ENCODE peak calls at places on chromosomes 2 and 18, in eight cellular contexts. K is HTR-8/SVneo; M is T-helper 1 cell; N is RKO; U is GM03348; J is GM23248; S is right lobe of liver; O is activated T-cell treated with anti-CD3 and anti-CD28 coated beads, Interleukin-2, amount 50 U/mL, for 4 hours. L is an unnamed sample.

GRCh38 chr2:147451902-147452515 is 392.8 kb upstream of the ACVR2A start:
- DNase-seq in K (no peak), M (no peak), N (no peak), U (no peak), J (no peak), S (no peak), O (no peak), L (no peak)

GRCh38 chr2:60295591-60295962 is 257.9 kb downstream of the BCL11A start:
- DNase-seq in K (no peak), M (no peak), N (no peak), U (no peak), J (no peak), S (no peak), O (no peak), L (no peak)

GRCh38 chr2:49002750-49003149 is 151.6 kb downstream of the FSHR start:
- DNase-seq in K (no peak), M (no peak), N (no peak), U (no peak), J (peak; percentile 30), S (no peak), O (no peak), L (no peak)

GRCh38 chr18:23689616-23690504 is 607 bp downstream of the LAMA3 start:
- DNase-seq in K (no peak), M (no peak), N (no peak), U (no peak), J (no peak), S (peak; percentile 53), O (no peak), L (no peak)

GRCh38 chr2:170814551-170815245 is 2.0 kb upstream of the GAD1 start:
- DNase-seq in K (no peak), M (no peak), N (no peak), U (no peak), J (no peak), S (no peak), O (no peak), L (no peak)

GRCh38 chr2:66575625-66576371 is 140.9 kb downstream of the MEIS1 start:
- DNase-seq in K (peak; percentile 25), M (no peak), N (no peak), U (peak; percentile 55), J (peak; percentile 68), S (peak; percentile 48), O (no peak), L (no peak)

GRCh38 chr2:212777020-212777491 is 238.5 kb upstream of the ERBB4 start:
- DNase-seq in K (peak; percentile 10), M (no peak), N (peak; percentile 48), U (peak; percentile 37), J (peak; percentile 66), S (no peak), O (no peak), L (peak; percentile 17)

GRCh38 chr2:154194917-154195643 is 323.4 kb downstream of the GALNT13 start:
- DNase-seq in K (peak; percentile 10), M (no peak), N (no peak), U (no peak), J (no peak), S (no peak), O (no peak), L (no peak)

GRCh38 chr2:30149513-30149912 is 2.7 kb downstream of the YPEL5 start:
- DNase-seq in K (no peak), M (no peak), N (no peak), U (no peak), J (peak; percentile 27), S (no peak), O (no peak), L (no peak)

GRCh38 chr2:219752731-219753130 is 125.3 kb downstream of the SLC4A3 start:
- DNase-seq in K (no peak), M (no peak), N (no peak), U (no peak), J (peak; percentile 16), S (no peak), O (no peak), L (no peak)

GRCh38 chr2:228545749-228546148 is 364.3 kb upstream of the SPHKAP start:
- DNase-seq in K (no peak), M (no peak), N (no peak), U (peak; percentile 45), J (peak; percentile 29), S (no peak), O (no peak), L (no peak)

GRCh38 chr2:119512946-119513345 is 11.3 kb downstream of the SCTR start:
- DNase-seq in K (no peak), M (no peak), N (no peak), U (no peak), J (no peak), S (no peak), O (no peak), L (no peak)

GRCh38 chr2:230360028-230360427 is 33.0 kb downstream of the SP140L start:
- DNase-seq in K (no peak), M (no peak), N (no peak), U (no peak), J (no peak), S (no peak), O (no peak), L (no peak)

GRCh38 chr18:76380791-76381405 is 114.1 kb downstream of the ZNF516 start:
- DNase-seq in K (no peak), M (no peak), N (no peak), U (peak; percentile 36), J (peak; percentile 40), S (no peak), O (no peak), L (no peak)

GRCh38 chr18:41391616-41392610 is 563.1 kb upstream of the PIK3C3 start:
- DNase-seq in K (peak; percentile 13), M (no peak), N (peak; percentile 75), U (peak; percentile 58), J (peak; percentile 80), S (peak; percentile 46), O (no peak), L (no peak)

GRCh38 chr18:57776354-57776753 is 26.8 kb downstream of the ATP8B1 start:
- DNase-seq in K (no peak), M (no peak), N (no peak), U (no peak), J (no peak), S (no peak), O (no peak), L (no peak)

GRCh38 chr2:178473931-178474330 is 4.5 kb downstream of the FKBP7 start:
- DNase-seq in K (no peak), M (no peak), N (no peak), U (no peak), J (peak; percentile 48), S (no peak), O (no peak), L (peak; percentile 30)

GRCh38 chr18:2971741-2972552 is 41.0 kb downstream of the LPIN2 start:
- DNase-seq in K (no peak), M (peak; percentile 54), N (no peak), U (peak; percentile 33), J (peak; percentile 75), S (no peak), O (peak; percentile 64), L (no peak)

GRCh38 chr18:37665346-37665745 is 99.7 kb upstream of the CELF4 start:
- DNase-seq in K (no peak), M (no peak), N (no peak), U (no peak), J (no peak), S (no peak), O (no peak), L (no peak)

GRCh38 chr2:184444217-184444616 is 154.1 kb upstream of the ZNF804A start:
- DNase-seq in K (no peak), M (no peak), N (no peak), U (no peak), J (no peak), S (no peak), O (no peak), L (no peak)

GRCh38 chr2:11710632-11711381 is 35.6 kb upstream of the LPIN1 start:
- DNase-seq in K (no peak), M (no peak), N (no peak), U (no peak), J (no peak), S (no peak), O (no peak), L (peak; percentile 77)

GRCh38 chr2:27866237-27866636 is 23.9 kb downstream of the RBKS start:
- DNase-seq in K (no peak), M (no peak), N (no peak), U (no peak), J (no peak), S (no peak), O (no peak), L (no peak)

GRCh38 chr2:101776172-101777043 is 78.9 kb downstream of the MAP4K4 start:
- DNase-seq in K (no peak), M (no peak), N (no peak), U (no peak), J (no peak), S (no peak), O (no peak), L (no peak)

GRCh38 chr18:23302852-23303527 is 150.1 kb upstream of the RIOK3 start:
- DNase-seq in K (no peak), M (no peak), N (no peak), U (peak; percentile 65), J (peak; percentile 89), S (no peak), O (no peak), L (peak; percentile 89)

GRCh38 chr2:170892391-170892951 is 36.6 kb upstream of the GORASP2 start:
- DNase-seq in K (no peak), M (no peak), N (no peak), U (no peak), J (no peak), S (no peak), O (no peak), L (no peak)

GRCh38 chr2:168849610-168850009 is 40.6 kb downstream of the SPC25 start:
- DNase-seq in K (peak; percentile 20), M (no peak), N (peak; percentile 8), U (peak; percentile 16), J (peak; percentile 18), S (peak; percentile 77), O (no peak), L (peak; percentile 4)

GRCh38 chr2:180196419-180196977 is 189.4 kb upstream of the CWC22 start:
- DNase-seq in K (no peak), M (no peak), N (peak; percentile 27), U (no peak), J (peak; percentile 6), S (no peak), O (no peak), L (no peak)

GRCh38 chr18:48038636-48039035 is 108.2 kb upstream of the SMAD2 start:
- DNase-seq in K (no peak), M (no peak), N (no peak), U (no peak), J (no peak), S (no peak), O (no peak), L (no peak)

GRCh38 chr2:186612555-186613440 is 22.9 kb downstream of the ITGAV start:
- DNase-seq in K (no peak), M (no peak), N (no peak), U (no peak), J (no peak), S (no peak), O (no peak), L (no peak)

GRCh38 chr2:105843797-105844374 is 99.2 kb downstream of the NCK2 start:
- DNase-seq in K (no peak), M (no peak), N (no peak), U (no peak), J (no peak), S (no peak), O (no peak), L (no peak)

GRCh38 chr2:113098061-113098460 is 29.3 kb upstream of the IL1RN start:
- DNase-seq in K (no peak), M (no peak), N (no peak), U (no peak), J (no peak), S (no peak), O (no peak), L (no peak)

GRCh38 chr2:151241224-151241623 is 20.4 kb downstream of the RBM43 start:
- DNase-seq in K (no peak), M (no peak), N (peak; percentile 31), U (peak; percentile 52), J (peak; percentile 70), S (no peak), O (no peak), L (peak; percentile 7)

GRCh38 chr2:71151620-71152019 is 21.2 kb downstream of the MPHOSPH10 start:
- DNase-seq in K (no peak), M (no peak), N (no peak), U (no peak), J (no peak), S (no peak), O (no peak), L (no peak)

L was measured in fibroblast of gingiva.